ENCODE peak calls at places on chromosomes 6 and 20, in seven cellular contexts. G is IMR-90; M is CD8-positive, alpha-beta memory T cell; N is heart right ventricle; W is coronary artery; P is CD4-positive, alpha-beta memory T cell; B is HL-60. K is an unnamed sample.

GRCh38 chr6:47479156-47479541 is 1.6 kb downstream of the CD2AP start:
- DNase-seq in G (peak), N (no peak), M (no peak), W (no peak), B (no peak), P (no peak), K (peak)

GRCh38 chr6:116145786-116146675 is 20.1 kb upstream of the COL10A1 start:
- DNase-seq in P (no peak), W (no peak), M (no peak), G (no peak), N (no peak), B (no peak), K (no peak)

GRCh38 chr6:78597966-78598365 is 269.4 kb upstream of the IRAK1BP1 start:
- DNase-seq in N (no peak), G (no peak), B (no peak), M (no peak), P (no peak), W (no peak), K (no peak)

GRCh38 chr6:127342946-127343752 is at the start of gene ECHDC1:
- DNase-seq in B (peak), P (peak), M (peak), G (peak), N (peak), W (peak), K (peak)

GRCh38 chr6:114514153-114514552 is 171.3 kb upstream of the HS3ST5 start:
- DNase-seq in M (no peak), N (no peak), B (no peak), W (no peak), G (no peak), P (no peak), K (no peak)

GRCh38 chr6:120774275-120774674 is 560.0 kb downstream of the TBC1D32 start:
- DNase-seq in P (no peak), G (no peak), M (no peak), N (no peak), W (no peak), B (no peak), K (no peak)

GRCh38 chr6:99348823-99349619 is 453 bp downstream of the FAXC start:
- DNase-seq in M (no peak), N (no peak), G (peak), B (no peak), P (no peak), W (no peak), K (no peak)

GRCh38 chr20:4769328-4769727 is 47.6 kb downstream of the PRND start:
- DNase-seq in M (no peak), P (no peak), B (no peak), N (no peak), W (no peak), G (no peak), K (no peak)

GRCh38 chr20:3042621-3043020 is 801 bp upstream of the GNRH2 start:
- DNase-seq in G (no peak), P (no peak), W (no peak), M (no peak), N (peak), B (no peak), K (no peak)

GRCh38 chr6:56683882-56684281 is 41.2 kb upstream of the DST start:
- DNase-seq in P (no peak), B (no peak), G (peak), M (no peak), N (peak), W (peak), K (no peak)

GRCh38 chr6:1626481-1626880 is 16.8 kb downstream of the FOXC1 start:
- DNase-seq in N (no peak), W (no peak), G (no peak), P (no peak), B (no peak), M (no peak), K (no peak)

GRCh38 chr6:69290116-69290515 is 506.7 kb downstream of the LMBRD1 start:
- DNase-seq in B (no peak), W (no peak), P (no peak), N (no peak), M (no peak), G (no peak), K (no peak)

GRCh38 chr6:3356056-3356823 is 97.5 kb downstream of the PSMG4 start:
- DNase-seq in M (peak), B (no peak), P (peak), N (peak), W (peak), G (peak), K (peak)

GRCh38 chr6:27188885-27189418 is 58.5 kb upstream of the PRSS16 start:
- DNase-seq in B (peak), W (no peak), P (peak), N (peak), M (peak), G (peak), K (peak)

GRCh38 chr6:48615041-48615440 is 504.0 kb upstream of the PTCHD4 start:
- DNase-seq in M (no peak), G (peak), B (no peak), W (no peak), N (no peak), P (no peak), K (no peak)

GRCh38 chr6:53464942-53465460 is 79.9 kb downstream of the GCLC start:
- DNase-seq in N (no peak), B (no peak), W (no peak), G (peak), M (no peak), P (no peak), K (no peak)

GRCh38 chr6:43963203-43963602 is 164.0 kb downstream of the MRPL14 start:
- DNase-seq in M (no peak), N (no peak), P (no peak), W (no peak), G (no peak), B (peak), K (no peak)

GRCh38 chr6:168293641-168294530 is 25.7 kb downstream of the DACT2 start:
- DNase-seq in G (no peak), W (no peak), B (no peak), N (no peak), M (no peak), P (no peak), K (no peak)

GRCh38 chr20:36548006-36548315 is 6.6 kb downstream of the MYL9 start:
- DNase-seq in G (no peak), W (no peak), B (no peak), P (no peak), M (no peak), N (no peak), K (no peak)

GRCh38 chr6:108781419-108782110 is 66.7 kb upstream of the ARMC2 start:
- DNase-seq in M (no peak), G (peak), W (no peak), B (no peak), P (no peak), N (no peak), K (peak)

GRCh38 chr6:141077355-141078333 is 1055.1 kb upstream of the GJE1 start:
- DNase-seq in N (no peak), M (no peak), G (no peak), P (no peak), B (no peak), W (no peak), K (no peak)

GRCh38 chr20:9397928-9398327 is 116.5 kb upstream of the LAMP5 start:
- DNase-seq in B (peak), M (no peak), W (no peak), P (no peak), G (no peak), N (peak), K (no peak)

GRCh38 chr6:133254552-133255228 is 13.5 kb downstream of the EYA4 start:
- DNase-seq in B (no peak), N (no peak), G (peak), P (no peak), M (no peak), W (no peak), K (no peak)

GRCh38 chr6:46704562-46704961 is 16.9 kb downstream of the TDRD6 start:
- DNase-seq in N (no peak), M (no peak), W (no peak), G (no peak), P (no peak), B (no peak), K (no peak)

GRCh38 chr6:56245903-56246351 is 1.5 kb downstream of the COL21A1 start:
- DNase-seq in P (no peak), B (no peak), N (no peak), G (peak), W (no peak), M (no peak), K (no peak)

GRCh38 chr20:22762576-22763256 is 178.3 kb upstream of the FOXA2 start:
- DNase-seq in W (no peak), P (no peak), M (no peak), G (no peak), B (no peak), N (no peak), K (no peak)

GRCh38 chr6:93678841-93679454 is 259.6 kb upstream of the EPHA7 start:
- DNase-seq in B (no peak), G (no peak), N (no peak), W (no peak), P (no peak), M (no peak), K (no peak)

GRCh38 chr6:137866200-137866913 is 702 bp upstream of the TNFAIP3 start:
- DNase-seq in W (peak), B (no peak), N (no peak), G (no peak), M (no peak), P (no peak), K (no peak)

GRCh38 chr6:54093306-54093705 is 17.9 kb upstream of the MLIP start:
- DNase-seq in G (no peak), W (no peak), B (no peak), M (no peak), P (no peak), N (no peak), K (no peak)

GRCh38 chr6:11229267-11230043 is 3.0 kb downstream of the NEDD9 start:
- DNase-seq in P (no peak), W (no peak), M (no peak), B (no peak), G (no peak), N (no peak), K (no peak)

GRCh38 chr6:11232177-11232967 is at the start of gene NEDD9:
- DNase-seq in M (peak), B (peak), P (peak), G (peak), W (peak), N (peak), K (peak)

GRCh38 chr6:11230158-11231107 is 2.0 kb downstream of the NEDD9 start:
- DNase-seq in G (no peak), N (no peak), M (no peak), P (no peak), B (no peak), W (no peak), K (no peak)

GRCh38 chr6:11231564-11232176 is 798 bp downstream of the NEDD9 start:
- DNase-seq in G (no peak), P (no peak), M (no peak), B (no peak), W (no peak), N (no peak), K (no peak)

GRCh38 chr6:11231108-11231463 is 1.4 kb downstream of the NEDD9 start:
- DNase-seq in G (no peak), P (no peak), N (no peak), M (no peak), B (no peak), W (no peak), K (no peak)
- H3K4me3 ChIP-seq in G (peak), P (no peak), N (peak), M (no peak), B (no peak), W (peak), K (peak)

DNA sequence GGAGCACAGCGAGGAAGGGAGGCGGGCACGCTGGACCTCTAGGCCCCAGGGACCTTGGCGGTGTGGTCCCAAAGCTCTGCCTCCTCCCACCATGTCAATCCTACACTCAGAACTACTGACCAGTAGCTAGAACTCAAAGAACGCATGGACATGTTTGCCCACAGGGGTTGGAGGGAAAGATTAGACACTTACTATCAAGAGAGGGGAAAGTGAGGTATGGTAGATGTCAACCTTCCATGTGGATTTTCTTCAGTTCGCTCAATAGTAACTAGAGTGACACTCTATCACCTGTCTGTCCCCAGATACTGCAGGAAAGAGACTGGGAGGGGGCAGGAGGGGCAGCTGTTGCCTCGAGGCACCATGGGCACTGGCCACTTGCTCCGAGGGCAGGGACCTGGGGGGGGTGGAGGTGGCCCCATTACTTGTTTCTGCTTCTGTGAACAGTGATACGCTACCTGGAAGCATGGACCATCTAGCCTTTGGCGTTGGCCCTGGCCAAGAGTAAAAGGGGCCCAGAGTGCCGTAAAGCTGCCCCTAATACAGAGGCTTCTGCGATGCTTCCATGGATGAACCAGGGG is 912 bp upstream of the DIDO1 start:
- DNase-seq in W (no peak), G (no peak), P (no peak), N (no peak), M (no peak), B (no peak), K (no peak)
- H3K27ac ChIP-seq in W (peak), G (peak), P (peak), N (peak), M (peak), B (no peak), K (peak)

DNA sequence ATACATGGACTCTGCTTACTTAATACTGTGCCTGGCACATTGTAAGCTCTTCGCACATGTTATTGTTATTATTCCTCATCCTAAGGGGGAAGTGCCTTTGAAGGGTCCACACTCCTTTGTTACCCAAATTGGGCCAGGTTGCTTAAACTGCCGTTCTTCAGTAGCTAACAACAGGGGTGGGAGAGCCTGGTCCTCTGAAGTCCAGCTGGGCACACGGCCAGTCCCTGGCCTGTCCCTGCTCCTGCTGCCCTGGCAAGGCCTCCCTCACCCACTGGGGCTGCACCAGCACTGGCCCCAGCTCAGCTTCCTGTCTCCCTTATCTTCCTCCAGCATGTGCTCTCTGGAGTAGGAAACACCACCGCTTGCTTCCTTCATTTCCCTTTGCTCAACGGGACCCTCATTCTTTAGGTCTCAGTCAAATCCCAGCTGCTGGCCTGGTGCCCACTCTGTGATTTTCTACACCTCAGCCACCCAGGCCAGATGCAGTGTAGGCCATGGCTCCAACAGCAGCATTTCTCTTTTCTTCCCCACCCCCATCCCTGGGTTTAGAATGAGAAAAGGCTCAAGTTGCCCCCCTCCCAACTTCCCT is 5.5 kb upstream of the PROCR start:
- DNase-seq in N (peak), P (no peak), G (no peak), B (no peak), M (no peak), W (no peak), K (no peak)
- H3K4me3 ChIP-seq in N (no peak), P (no peak), G (no peak), B (no peak), M (no peak), W (no peak), K (no peak)

DNA sequence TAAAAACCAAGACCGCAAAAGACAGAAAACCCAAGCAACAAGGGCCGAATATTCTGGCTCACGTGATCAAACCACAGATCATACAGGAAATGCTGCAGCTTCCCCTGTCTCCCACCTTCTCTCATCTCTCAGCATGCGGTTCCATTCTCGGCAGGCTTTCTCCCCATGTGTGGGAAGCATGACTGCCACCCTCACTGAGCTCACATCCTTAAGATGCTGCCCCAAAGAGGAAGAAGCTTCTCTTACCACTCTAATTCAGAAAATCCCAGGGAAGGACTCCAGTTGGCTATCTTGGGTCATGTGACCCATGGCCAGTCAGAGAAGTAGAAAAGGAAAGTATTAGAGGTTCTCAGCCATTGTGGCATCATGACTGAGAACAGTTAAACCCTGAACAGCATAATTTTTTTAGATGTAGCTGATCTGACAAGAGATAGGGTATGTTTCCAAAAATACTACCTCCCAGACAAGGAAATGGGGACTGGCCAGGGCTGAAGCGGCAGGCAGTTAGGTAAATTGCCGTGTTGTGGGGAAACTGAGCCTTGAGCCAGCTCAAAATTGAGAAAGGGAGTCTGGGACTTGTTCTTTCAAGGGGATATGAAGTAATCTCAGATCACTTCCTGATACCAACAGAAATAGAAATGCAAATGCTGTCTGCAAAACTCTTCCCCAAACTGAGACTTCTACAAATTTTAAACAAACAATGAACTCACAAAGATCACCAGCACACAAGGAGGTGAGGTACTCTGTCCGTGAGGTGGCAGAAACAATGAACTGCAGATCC is 37.1 kb upstream of the GRM4 start:
- DNase-seq in G (no peak), W (no peak), B (peak), P (peak), M (peak), N (no peak), K (peak)
- H3K27ac ChIP-seq in G (no peak), W (no peak), B (peak), P (peak), M (no peak), N (no peak), K (peak)

GRCh38 chr6:150328744-150329400 is 39.9 kb upstream of the IYD start:
- DNase-seq in P (no peak), N (no peak), B (no peak), M (no peak), G (no peak), W (no peak), K (no peak)
- H3K4me3 ChIP-seq in P (no peak), N (no peak), B (no peak), M (no peak), G (no peak), W (no peak), K (no peak)

GRCh38 chr6:19697744-19698290 is 139.4 kb upstream of the ID4 start:
- DNase-seq in G (peak), B (no peak), W (no peak), P (no peak), N (no peak), M (no peak), K (no peak)
- H3K27ac ChIP-seq in G (no peak), B (no peak), W (no peak), P (no peak), N (no peak), M (no peak), K (no peak)

DNA sequence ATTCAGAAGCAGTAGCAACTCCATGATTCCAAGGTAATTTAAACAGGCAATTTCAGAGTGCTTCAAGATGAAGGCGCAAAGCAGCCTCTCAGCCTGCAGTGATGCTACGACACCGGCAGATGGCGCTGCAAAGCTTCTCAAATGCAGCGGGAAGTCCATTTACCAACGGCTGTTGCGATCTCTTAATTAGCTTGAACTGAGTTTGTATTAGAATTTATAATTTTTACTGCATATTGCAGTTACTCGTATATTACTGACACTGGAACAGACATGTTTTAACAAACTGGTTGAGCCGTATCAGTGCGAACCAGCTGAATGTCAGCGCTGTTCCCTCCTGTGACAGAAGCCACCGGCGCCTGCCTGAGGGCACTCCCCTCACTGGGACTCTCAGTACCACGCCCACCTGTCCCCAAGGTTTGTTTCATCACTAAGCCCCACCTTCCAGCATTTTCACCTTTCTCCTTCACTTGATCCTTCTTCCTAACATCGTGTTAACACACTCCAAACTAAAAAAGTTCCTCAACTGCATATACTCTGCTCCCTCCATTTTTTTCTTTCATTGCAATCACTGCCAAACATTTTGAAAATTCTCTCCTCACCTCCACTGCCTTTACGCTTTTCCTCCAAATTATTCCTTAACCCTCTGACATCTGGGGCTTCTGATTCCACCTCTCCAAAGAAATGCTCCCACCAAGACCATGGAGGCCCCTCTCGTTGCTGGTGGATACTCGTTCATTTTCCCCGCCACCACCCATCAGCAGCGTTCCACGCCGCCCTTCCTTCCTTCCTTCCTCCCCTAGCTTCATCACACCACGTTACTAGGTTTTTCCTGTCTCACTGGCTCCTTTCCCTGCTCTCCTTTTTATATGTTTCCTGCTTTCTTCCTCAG is 14.5 kb downstream of the GNL1 start:
- DNase-seq in M (peak), N (peak), W (no peak), P (peak), B (peak), G (peak), K (peak)
- H3K4me3 ChIP-seq in M (peak), N (no peak), W (peak), P (peak), B (no peak), G (no peak), K (peak)

K was measured in CD4-positive, CD25-positive, alpha-beta regulatory T cell.